ENCODE peak calls at places on chromosomes 5 and 9, in four cellular contexts. U is right lobe of liver, L is anterior cingulate cortex, H is GM18507. G is an unnamed sample.

GRCh38 chr9:113476511-113476916 is 13.0 kb downstream of the RGS3 start:
- DNase-seq in U (peak), L (no peak), H (no peak), G (no peak)

GRCh38 chr5:55324815-55325418 is 17.1 kb downstream of the MTREX start:
- DNase-seq in U (no peak), L (no peak), H (no peak), G (no peak)

GRCh38 chr5:91910247-91910646 is 527.1 kb upstream of the ARRDC3 start:
- DNase-seq in U (no peak), L (no peak), H (no peak), G (no peak)

GRCh38 chr9:128213746-128214497 is 10.7 kb downstream of the DNM1 start:
- DNase-seq in U (no peak), L (no peak), H (no peak), G (no peak)

GRCh38 chr9:125617087-125617486 is 89.9 kb downstream of the MAPKAP1 start:
- DNase-seq in U (no peak), L (no peak), H (no peak), G (no peak)

GRCh38 chr5:61523997-61524396 is 191.9 kb downstream of the ZSWIM6 start:
- DNase-seq in U (no peak), L (no peak), H (no peak), G (no peak)

GRCh38 chr5:139975306-139975705 is 67.8 kb downstream of the NRG2 start:
- DNase-seq in U (no peak), L (no peak), H (no peak), G (no peak)

GRCh38 chr5:63837437-63837836 is 124.8 kb downstream of the HTR1A start:
- DNase-seq in U (no peak), L (no peak), H (no peak), G (no peak)

GRCh38 chr9:127520941-127521918 is 69.9 kb downstream of the LRSAM1 start:
- DNase-seq in U (peak), L (no peak), H (no peak), G (no peak)

GRCh38 chr5:18216016-18216415 is 581.8 kb downstream of the TAF11L14 start:
- DNase-seq in U (no peak), L (no peak), H (no peak), G (no peak)

GRCh38 chr5:56405536-56405935 is 172.4 kb upstream of the ANKRD55 start:
- DNase-seq in U (no peak), L (no peak), H (no peak), G (no peak)

GRCh38 chr9:114049453-114050225 is 28.5 kb downstream of the AMBP start:
- DNase-seq in U (no peak), L (no peak), H (no peak), G (no peak)

GRCh38 chr9:23962101-23962500 is 136.1 kb upstream of the ELAVL2 start:
- DNase-seq in U (no peak), L (no peak), H (no peak), G (no peak)

GRCh38 chr5:116837876-116838568 is 263.4 kb upstream of the SEMA6A start:
- DNase-seq in U (no peak), L (no peak), H (no peak), G (no peak)

GRCh38 chr9:447230-448025 is 232.8 kb downstream of the DOCK8 start:
- DNase-seq in U (no peak), L (no peak), H (no peak), G (no peak)

GRCh38 chr9:82810902-82811301 is 252.0 kb downstream of the RASEF start:
- DNase-seq in U (no peak), L (no peak), H (no peak), G (no peak)

GRCh38 chr5:118968925-118969375 is 19.4 kb downstream of the DTWD2 start:
- DNase-seq in U (no peak), L (no peak), H (no peak), G (no peak)

GRCh38 chr9:116154334-116154975 is 864 bp downstream of the PAPPA start:
- DNase-seq in U (peak), L (no peak), H (no peak), G (peak)

GRCh38 chr5:43601454-43602260 is 1.3 kb upstream of the NNT start:
- DNase-seq in U (no peak), L (no peak), H (no peak), G (no peak)

GRCh38 chr9:114805670-114806551 is at the start of gene TNFSF15:
- DNase-seq in U (peak), L (no peak), H (peak), G (no peak)

GRCh38 chr5:158320934-158321333 is 462.0 kb upstream of the CLINT1 start:
- DNase-seq in U (no peak), L (no peak), H (no peak), G (no peak)

GRCh38 chr9:14480561-14480960 is 166.6 kb upstream of the NFIB start:
- DNase-seq in U (no peak), L (no peak), H (no peak), G (no peak)

GRCh38 chr5:170467000-170467707 is 36.7 kb upstream of the KCNIP1 start:
- DNase-seq in U (no peak), L (no peak), H (no peak), G (no peak)

GRCh38 chr9:93577940-93578682 is 1.7 kb downstream of the PHF2 start:
- DNase-seq in U (no peak), L (no peak), H (no peak), G (no peak)

GRCh38 chr9:35162605-35163315 is 951 bp downstream of the UNC13B start:
- DNase-seq in U (no peak), L (no peak), H (no peak), G (no peak)

GRCh38 chr5:165310031-165310430 is 1804.6 kb downstream of the MAT2B start:
- DNase-seq in U (no peak), L (no peak), H (no peak), G (no peak)